ENCODE peak calls at places on chromosomes 12 and 14, in eight cellular contexts. C is hepatocyte, O is ovary, L is thyroid gland, Q is heart right ventricle, X is pancreas, K is gastrocnemius medialis, E is PC-3. F is an unnamed sample.

GRCh38 chr12:56590237-56590830 is 39.8 kb downstream of the BAZ2A start:
- DNase-seq in O (no peak), Q (no peak), L (no peak), K (peak; percentile 8), E (peak; percentile 59), C (peak; percentile 34), X (no peak), F (no peak)

GRCh38 chr12:109833307-109834189 is at the start of gene TRPV4:
- DNase-seq in X (peak; percentile 82), L (peak; percentile 41), E (peak; percentile 31), O (no peak), Q (peak; percentile 27), K (no peak), C (peak; percentile 70), F (peak; percentile 25)

GRCh38 chr12:117013726-117014125 is 85.5 kb downstream of the TESC start:
- DNase-seq in X (no peak), E (no peak), L (no peak), O (no peak), Q (no peak), K (no peak), C (no peak), F (no peak)

GRCh38 chr12:106980944-106981343 is 6.0 kb downstream of the MTERF2 start:
- DNase-seq in L (peak; percentile 38), E (no peak), C (no peak), Q (no peak), X (no peak), K (no peak), O (no peak), F (no peak)

GRCh38 chr14:24876996-24877395 is 173.0 kb downstream of the STXBP6 start:
- DNase-seq in Q (no peak), C (no peak), O (no peak), E (no peak), L (no peak), X (no peak), K (no peak), F (no peak)

GRCh38 chr12:78483767-78484315 is 380.7 kb upstream of the SYT1 start:
- DNase-seq in E (no peak), K (no peak), C (no peak), L (peak; percentile 44), Q (no peak), O (no peak), X (no peak), F (no peak)

GRCh38 chr14:106343636-106344035 is 817.3 kb downstream of the TMEM121 start:
- DNase-seq in Q (no peak), E (no peak), O (no peak), L (no peak), X (no peak), C (no peak), K (no peak), F (no peak)

GRCh38 chr12:66903782-66904396 is 225.0 kb upstream of the GRIP1 start:
- DNase-seq in O (no peak), Q (no peak), C (no peak), L (no peak), K (no peak), X (no peak), E (peak; percentile 42), F (no peak)

GRCh38 chr14:102097441-102098135 is 10.7 kb upstream of the HSP90AA1 start:
- DNase-seq in E (peak; percentile 71), O (no peak), K (no peak), L (peak; percentile 60), Q (no peak), C (peak; percentile 41), X (no peak), F (no peak)

GRCh38 chr12:77914089-77914488 is 83.4 kb downstream of the NAV3 start:
- DNase-seq in K (no peak), Q (no peak), O (no peak), L (no peak), C (no peak), X (no peak), E (no peak), F (no peak)

GRCh38 chr12:132925597-132926416 is 30.3 kb downstream of the ZNF605 start:
- DNase-seq in C (no peak), X (no peak), E (no peak), Q (no peak), O (no peak), K (no peak), L (no peak), F (no peak)

GRCh38 chr14:54838931-54839512 is 63.6 kb downstream of the GCH1 start:
- DNase-seq in X (no peak), C (no peak), E (no peak), K (peak; percentile 64), Q (no peak), L (no peak), O (no peak), F (no peak)

GRCh38 chr14:103155013-103155412 is 31.8 kb downstream of the TNFAIP2 start:
- DNase-seq in L (peak; percentile 94), E (peak; percentile 60), X (no peak), C (peak; percentile 67), O (peak; percentile 26), K (peak; percentile 95), Q (peak; percentile 79), F (peak; percentile 80)

GRCh38 chr12:9735601-9736000 is 2.7 kb upstream of the CLECL1 start:
- DNase-seq in L (no peak), X (no peak), K (no peak), E (no peak), Q (no peak), O (no peak), C (no peak), F (no peak)

GRCh38 chr12:48000878-48001321 is 3.4 kb downstream of the COL2A1 start:
- DNase-seq in O (no peak), L (peak; percentile 25), X (no peak), K (no peak), Q (no peak), C (peak; percentile 75), E (peak; percentile 73), F (no peak)

GRCh38 chr12:62933220-62933870 is 1.6 kb downstream of the PPM1H start:
- DNase-seq in K (no peak), L (peak; percentile 31), O (no peak), X (peak; percentile 66), E (peak; percentile 73), Q (peak; percentile 45), C (peak; percentile 31), F (peak; percentile 36)

GRCh38 chr12:106224392-106224706 is 23.5 kb downstream of the CKAP4 start:
- DNase-seq in E (no peak), K (no peak), L (no peak), C (no peak), X (no peak), O (no peak), Q (no peak), F (no peak)

GRCh38 chr14:61460853-61461611 is 139.7 kb downstream of the PRKCH start:
- DNase-seq in K (no peak), E (peak; percentile 82), C (no peak), L (peak; percentile 9), X (no peak), Q (no peak), O (no peak), F (no peak)

GRCh38 chr12:120749256-120749655 is 23.6 kb downstream of the ACADS start:
- DNase-seq in L (no peak), C (no peak), O (no peak), K (no peak), X (no peak), E (no peak), Q (no peak), F (no peak)
- H3K4me3 ChIP-seq in L (no peak overlapping the region), C (no peak overlapping the region), O (no peak overlapping the region), K (no peak overlapping the region), X (no peak overlapping the region), E (no peak overlapping the region), Q (no peak overlapping the region), F (no peak overlapping the region)

GRCh38 chr12:91994208-91994797 is 151.3 kb downstream of the BTG1 start:
- DNase-seq in K (no peak), L (no peak), O (no peak), E (no peak), X (no peak), Q (no peak), C (no peak), F (no peak)
- H3K4me3 ChIP-seq in K (no peak overlapping the region), L (no peak overlapping the region), O (no peak overlapping the region), E (no peak overlapping the region), X (no peak overlapping the region), Q (no peak overlapping the region), C (no peak overlapping the region), F (no peak overlapping the region)

GRCh38 chr12:123937707-123938600 is 34.7 kb downstream of the CCDC92 start:
- DNase-seq in L (peak; percentile 29), X (no peak), E (no peak), C (no peak), K (no peak), O (no peak), Q (no peak), F (no peak)
- H3K4me3 ChIP-seq in L (no peak overlapping the region), X (no peak overlapping the region), E (no peak overlapping the region), C (no peak overlapping the region), K (no peak overlapping the region), O (no peak overlapping the region), Q (peak overlapping the region; percentile 18), F (no peak overlapping the region)

GRCh38 chr12:93676408-93677194 is 574 bp upstream of the CRADD start:
- DNase-seq in K (no peak), O (no peak), C (no peak), E (no peak), L (no peak), X (no peak), Q (no peak), F (no peak)

GRCh38 chr12:93677195-93678064 is at the start of gene CRADD:
- DNase-seq in L (peak; percentile 78), E (peak; percentile 95), Q (peak; percentile 67), C (peak; percentile 94), K (peak; percentile 84), O (peak; percentile 85), X (peak; percentile 75), F (peak; percentile 67)

GRCh38 chr12:93682846-93683261 is 5.7 kb downstream of the CRADD start:
- DNase-seq in Q (peak; percentile 50), K (peak; percentile 29), X (no peak), O (peak; percentile 35), E (no peak), L (peak; percentile 10), C (no peak), F (peak; percentile 52)

GRCh38 chr12:93679308-93679933 is 2.2 kb downstream of the CRADD start:
- DNase-seq in C (no peak), K (peak; percentile 93), O (no peak), L (no peak), X (no peak), E (no peak), Q (peak; percentile 23), F (peak; percentile 44)

DNA sequence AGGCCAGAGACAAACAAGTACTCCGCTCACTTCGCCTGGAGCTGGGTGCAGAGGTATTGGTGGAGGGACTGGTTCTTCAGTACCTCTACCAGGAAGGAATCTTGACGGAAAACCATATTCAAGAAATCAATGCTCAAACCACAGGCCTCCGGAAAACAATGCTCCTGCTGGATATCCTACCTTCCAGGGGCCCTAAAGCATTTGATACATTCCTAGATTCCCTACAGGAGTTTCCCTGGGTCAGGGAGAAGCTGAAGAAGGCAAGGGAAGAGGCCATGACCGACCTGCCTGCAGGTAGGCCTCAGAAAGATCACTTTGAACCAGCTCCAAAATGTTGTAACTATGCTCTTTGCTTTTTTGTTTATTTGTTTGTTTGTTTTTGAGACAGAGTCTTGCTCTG is 1.6 kb downstream of the CRADD start:
- DNase-seq in Q (no peak), K (no peak), X (no peak), L (no peak), O (no peak), E (no peak), C (no peak), F (no peak)
- H3K4me3 ChIP-seq in Q (no peak overlapping the region), K (no peak overlapping the region), X (no peak overlapping the region), L (no peak overlapping the region), O (no peak overlapping the region), E (no peak overlapping the region), C (no peak overlapping the region), F (peak overlapping the region; percentile 74)